ENCODE peak calls at places on chromosome 19, in five cellular contexts. P, X, W, U and Z are unnamed samples.
A peak's percentile ranks its signal among the peaks of the same experiment; 100 is the strongest.

GRCh38 chr19:44737238-44738160 is 11.0 kb upstream of the BCL3 start:
- DNase-seq in P (no peak), X (no peak), W (peak; percentile 56), U (peak; percentile 76), Z (no peak)

GRCh38 chr19:7645656-7646425 is 8.9 kb downstream of the STXBP2 start:
- DNase-seq in P (no peak), X (no peak), W (no peak), U (no peak), Z (no peak)

GRCh38 chr19:4582980-4583842 is 23.7 kb upstream of the SEMA6B start:
- DNase-seq in P (no peak), X (no peak), W (no peak), U (no peak), Z (no peak)

GRCh38 chr19:58474997-58475713 is 997 bp upstream of the ZNF446 start:
- DNase-seq in P (no peak), X (no peak), W (no peak), U (no peak), Z (peak; percentile 17)

GRCh38 chr19:42096255-42096837 is 20.4 kb downstream of the ZNF574 start:
- DNase-seq in P (no peak), X (no peak), W (no peak), U (no peak), Z (no peak)

GRCh38 chr19:40774916-40775631 is at the start of gene MIA:
- DNase-seq in P (no peak), X (no peak), W (no peak), U (no peak), Z (no peak)

GRCh38 chr19:892243-892996 is 567 bp downstream of the MED16 start:
- DNase-seq in P (no peak), X (no peak), W (no peak), U (no peak), Z (no peak)

GRCh38 chr19:51025809-51026553 is 435 bp downstream of the KLK11 start:
- DNase-seq in P (no peak), X (no peak), W (no peak), U (no peak), Z (no peak)

GRCh38 chr19:39372047-39372802 is 18.7 kb downstream of the PAF1 start:
- DNase-seq in P (peak; percentile 68), X (peak; percentile 69), W (peak; percentile 77), U (peak; percentile 94), Z (no peak)

GRCh38 chr19:47239610-47240296 is 8.8 kb upstream of the BBC3 start:
- DNase-seq in P (no peak), X (no peak), W (no peak), U (peak; percentile 46), Z (peak; percentile 77)

GRCh38 chr19:45467115-45467455 is 711 bp upstream of the FOSB start:
- DNase-seq in P (no peak), X (no peak), W (no peak), U (no peak), Z (no peak)

GRCh38 chr19:23904406-23904805 is 10.3 kb upstream of the ZNF726 start:
- DNase-seq in P (no peak), X (no peak), W (no peak), U (no peak), Z (no peak)

GRCh38 chr19:5843295-5843927 is 3.9 kb upstream of the FUT6 start:
- DNase-seq in P (no peak), X (no peak), W (no peak), U (no peak), Z (no peak)

GRCh38 chr19:2329528-2329927 is 1.0 kb downstream of the SPPL2B start:
- DNase-seq in P (no peak), X (no peak), W (no peak), U (no peak), Z (peak; percentile 73)

GRCh38 chr19:461664-462551 is 1.1 kb upstream of the SHC2 start:
- DNase-seq in P (no peak), X (no peak), W (no peak), U (no peak), Z (peak; percentile 79)

GRCh38 chr19:40365613-40366401 is 17.3 kb downstream of the PLD3 start:
- DNase-seq in P (no peak), X (no peak), W (peak; percentile 29), U (peak; percentile 71), Z (peak; percentile 87)

GRCh38 chr19:49333426-49334288 is 1.5 kb upstream of the CD37 start:
- DNase-seq in P (no peak), X (no peak), W (no peak), U (no peak), Z (no peak)

GRCh38 chr19:16319466-16319865 is 5.2 kb upstream of the KLF2 start:
- DNase-seq in P (no peak), X (no peak), W (peak; percentile 34), U (peak; percentile 71), Z (no peak)

GRCh38 chr19:19386373-19386869 is 19.1 kb upstream of the GATAD2A start:
- DNase-seq in P (no peak), X (no peak), W (no peak), U (no peak), Z (no peak)

GRCh38 chr19:16078311-16078758 is 2.0 kb downstream of the TPM4 start:
- DNase-seq in P (no peak), X (no peak), W (no peak), U (no peak), Z (peak; percentile 35)

GRCh38 chr19:27777242-27777641 is 1435.7 kb downstream of the UQCRFS1 start:
- DNase-seq in P (no peak), X (no peak), W (no peak), U (no peak), Z (no peak)

GRCh38 chr19:7673995-7674667 is 2.8 kb upstream of the MCEMP1 start:
- DNase-seq in P (no peak), X (no peak), W (no peak), U (peak; percentile 29), Z (peak; percentile 64)

GRCh38 chr19:27746691-27747380 is 1466.1 kb downstream of the UQCRFS1 start:
- DNase-seq in P (no peak), X (no peak), W (no peak), U (no peak), Z (peak; percentile 24)

GRCh38 chr19:17469092-17469370 is 1.3 kb upstream of the SLC27A1 start:
- DNase-seq in P (no peak), X (no peak), W (no peak), U (no peak), Z (no peak)

GRCh38 chr19:15672580-15673175 is at the start of gene CYP4F12:
- DNase-seq in P (no peak), X (no peak), W (no peak), U (no peak), Z (no peak)

GRCh38 chr19:1449467-1450442 is at the start of gene APC2:
- DNase-seq in P (no peak), X (no peak), W (no peak), U (peak; percentile 22), Z (peak; percentile 94)

GRCh38 chr19:17346109-17346671 is 8.8 kb downstream of the GTPBP3 start:
- DNase-seq in P (no peak), X (no peak), W (no peak), U (peak; percentile 64), Z (peak; percentile 88)

GRCh38 chr19:37513397-37513796 is 6.7 kb downstream of the ZNF793 start:
- DNase-seq in P (no peak), X (no peak), W (no peak), U (no peak), Z (no peak)